ENCODE peak calls at places on chromosomes 7 and 10, in six cellular contexts. K is Peyer's patch, V is lung, R is HFF-Myc, H is suprapubic skin, Z is AG09309. Y is an unnamed sample.

GRCh38 chr7:42217053-42217452 is 20.0 kb downstream of the GLI3 start:
- DNase-seq in K (no peak), V (no peak), R (no peak), H (no peak), Z (no peak), Y (no peak)

GRCh38 chr10:19815478-19816419 is 483 bp upstream of the PLXDC2 start:
- DNase-seq in K (peak; percentile 78), V (peak; percentile 69), R (no peak), H (peak; percentile 89), Z (no peak), Y (no peak)

GRCh38 chr7:30805931-30806330 is 34.7 kb downstream of the MINDY4 start:
- DNase-seq in K (no peak), V (no peak), R (no peak), H (no peak), Z (no peak), Y (no peak)

GRCh38 chr10:5685764-5686240 is 1.2 kb downstream of the TASOR2 start:
- DNase-seq in K (no peak), V (no peak), R (no peak), H (no peak), Z (no peak), Y (no peak)

GRCh38 chr10:126568809-126569208 is 101.7 kb downstream of the C10orf90 start:
- DNase-seq in K (no peak), V (no peak), R (no peak), H (no peak), Z (no peak), Y (no peak)

GRCh38 chr7:28330384-28331070 is 81.8 kb upstream of the CREB5 start:
- DNase-seq in K (no peak), V (no peak), R (no peak), H (no peak), Z (no peak), Y (no peak)

GRCh38 chr10:78381072-78381471 is 347.4 kb downstream of the RPS24 start:
- DNase-seq in K (no peak), V (no peak), R (no peak), H (no peak), Z (no peak), Y (no peak)

GRCh38 chr7:100584046-100584676 is 1.8 kb downstream of the LRCH4 start:
- DNase-seq in K (peak; percentile 52), V (no peak), R (no peak), H (no peak), Z (no peak), Y (no peak)

GRCh38 chr10:12419279-12419847 is 70.0 kb downstream of the CAMK1D start:
- DNase-seq in K (peak; percentile 10), V (no peak), R (peak; percentile 66), H (peak; percentile 77), Z (peak; percentile 98), Y (peak; percentile 81)

GRCh38 chr10:128161031-128161430 is 34.8 kb upstream of the MKI67 start:
- DNase-seq in K (no peak), V (no peak), R (no peak), H (no peak), Z (no peak), Y (no peak)

GRCh38 chr7:106313456-106313891 is 28.7 kb upstream of the NAMPT start:
- DNase-seq in K (no peak), V (no peak), R (peak; percentile 43), H (no peak), Z (peak; percentile 17), Y (peak; percentile 48)

GRCh38 chr10:13924020-13924725 is 337.4 kb downstream of the PRPF18 start:
- DNase-seq in K (no peak), V (no peak), R (peak; percentile 71), H (no peak), Z (peak; percentile 87), Y (peak; percentile 85)

GRCh38 chr7:77447616-77448015 is 31.5 kb upstream of the GSAP start:
- DNase-seq in K (no peak), V (no peak), R (no peak), H (no peak), Z (no peak), Y (no peak)

GRCh38 chr10:70965566-70965965 is 77.2 kb upstream of the PCBD1 start:
- DNase-seq in K (peak; percentile 14), V (no peak), R (no peak), H (no peak), Z (no peak), Y (no peak)

GRCh38 chr10:73910764-73911552 is at the start of gene PLAU:
- DNase-seq in K (peak; percentile 70), V (peak; percentile 62), R (no peak), H (peak; percentile 76), Z (no peak), Y (no peak)

GRCh38 chr7:26664735-26665420 is 199.5 kb downstream of the SKAP2 start:
- DNase-seq in K (no peak), V (peak; percentile 42), R (no peak), H (no peak), Z (no peak), Y (no peak)

GRCh38 chr7:2764621-2765020 is 76.6 kb downstream of the AMZ1 start:
- DNase-seq in K (no peak), V (no peak), R (no peak), H (no peak), Z (no peak), Y (no peak)

GRCh38 chr10:79116363-79116762 is 47.6 kb downstream of the ZMIZ1 start:
- DNase-seq in K (no peak), V (no peak), R (no peak), H (no peak), Z (no peak), Y (no peak)

GRCh38 chr10:69750726-69751125 is 51.0 kb upstream of the COL13A1 start:
- DNase-seq in K (no peak), V (no peak), R (no peak), H (no peak), Z (no peak), Y (no peak)

GRCh38 chr10:31343551-31343950 is 24.5 kb downstream of the ZEB1 start:
- DNase-seq in K (no peak), V (no peak), R (no peak), H (no peak), Z (no peak), Y (no peak)

GRCh38 chr10:102117391-102118159 is 2.6 kb downstream of the LDB1 start:
- DNase-seq in K (peak; percentile 70), V (peak; percentile 77), R (peak; percentile 78), H (peak; percentile 85), Z (no peak), Y (no peak)

GRCh38 chr7:100489824-100490223 is 6.1 kb downstream of the NYAP1 start:
- DNase-seq in K (peak; percentile 49), V (no peak), R (peak; percentile 92), H (no peak), Z (no peak), Y (peak; percentile 50)

GRCh38 chr10:119135517-119135890 is 30.0 kb downstream of the SFXN4 start:
- DNase-seq in K (no peak), V (peak; percentile 43), R (no peak), H (no peak), Z (peak; percentile 80), Y (no peak)

GRCh38 chr7:29300649-29301048 is 106.1 kb downstream of the CHN2 start:
- DNase-seq in K (no peak), V (no peak), R (no peak), H (no peak), Z (no peak), Y (no peak)

GRCh38 chr7:20597339-20597738 is 18.1 kb upstream of the ABCB5 start:
- DNase-seq in K (no peak), V (no peak), R (no peak), H (no peak), Z (no peak), Y (no peak)

GRCh38 chr10:12579954-12580858 is 230.9 kb downstream of the CAMK1D start:
- DNase-seq in K (no peak), V (no peak), R (no peak), H (no peak), Z (no peak), Y (no peak)

GRCh38 chr7:41003031-41003925 is 699.6 kb downstream of the INHBA start:
- DNase-seq in K (no peak), V (peak; percentile 46), R (no peak), H (no peak), Z (no peak), Y (no peak)

GRCh38 chr7:133837248-133837647 is 289.9 kb upstream of the LRGUK start:
- DNase-seq in K (no peak), V (no peak), R (no peak), H (no peak), Z (no peak), Y (no peak)

GRCh38 chr10:33566426-33566825 is 232.0 kb upstream of the NRP1 start:
- DNase-seq in K (no peak), V (no peak), R (no peak), H (no peak), Z (no peak), Y (no peak)

GRCh38 chr7:114985316-114985715 is 63.4 kb downstream of the MDFIC start:
- DNase-seq in K (no peak), V (no peak), R (no peak), H (no peak), Z (no peak), Y (no peak)

GRCh38 chr7:57407125-57407524 is 42.9 kb upstream of the ZNF716 start:
- DNase-seq in K (no peak), V (peak; percentile 22), R (no peak), H (no peak), Z (no peak), Y (no peak)

GRCh38 chr10:34015700-34016099 is 681.2 kb upstream of the NRP1 start:
- DNase-seq in K (no peak), V (no peak), R (no peak), H (no peak), Z (no peak), Y (no peak)

GRCh38 chr7:152178405-152179058 is 153.1 kb downstream of the GALNT11 start:
- DNase-seq in K (no peak), V (no peak), R (no peak), H (no peak), Z (no peak), Y (no peak)
- TF ChIP-seq CTCF in K (no peak), V (no peak), R (no peak), H (no peak), Z (no peak), Y (no peak)

GRCh38 chr10:86330778-86331763 is 35.5 kb downstream of the GRID1 start:
- DNase-seq in K (no peak), V (no peak), R (no peak), H (peak; percentile 38), Z (no peak), Y (no peak)
- TF ChIP-seq CTCF in K (no peak), V (no peak), R (no peak), H (no peak), Z (no peak), Y (no peak)

GRCh38 chr10:45313264-45313873 is 2.0 kb downstream of the OR13A1 start:
- DNase-seq in K (no peak), V (no peak), R (no peak), H (no peak), Z (no peak), Y (no peak)

DNA sequence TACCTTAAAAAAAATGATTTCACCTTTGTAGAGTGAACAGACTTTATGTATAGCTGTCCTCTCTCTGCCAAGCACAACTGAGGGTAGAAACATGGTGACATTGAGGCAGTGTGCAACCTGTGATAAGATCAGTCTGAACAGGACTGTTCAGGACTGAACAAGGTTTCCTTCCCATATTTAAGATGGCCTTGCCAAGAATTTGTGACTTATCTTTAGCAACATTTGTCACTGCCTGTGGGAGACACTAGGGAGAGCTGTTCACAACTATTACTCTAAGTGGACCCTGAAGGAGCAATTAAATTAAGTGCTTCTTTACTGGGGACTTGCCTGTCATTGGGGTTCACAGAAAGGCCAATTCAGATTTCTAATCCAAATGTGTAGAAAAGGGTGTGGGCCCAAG is 6.7 kb downstream of the OR13A1 start:
- DNase-seq in K (no peak), V (no peak), R (no peak), H (no peak), Z (no peak), Y (no peak)
- TF ChIP-seq CTCF in K (no peak), V (no peak), R (peak; percentile 3), H (no peak), Z (no peak), Y (no peak)

GRCh38 chr7:130486114-130486962 is 5.5 kb upstream of the MEST start:
- DNase-seq in K (peak; percentile 88), V (peak; percentile 82), R (no peak), H (peak; percentile 68), Z (no peak), Y (no peak)
- TF ChIP-seq CTCF in K (peak; percentile 89), V (peak; percentile 55), R (peak; percentile 35), H (peak; percentile 71), Z (peak; percentile 5), Y (peak; percentile 48)

Y was measured in BJ.